ENCODE peak calls at places on chromosomes 12 and 14, in eight cellular contexts. L is RWPE2; D is fibroblast of mammary gland; R is uterus; A is mucosa of descending colon; P is GM12878; N is AG04450; M is naive thymus-derived CD4-positive, alpha-beta T cell. G is an unnamed sample.

GRCh38 chr14:56359245-56359644 is 220.4 kb upstream of the TMEM260 start:
- DNase-seq in L (no peak), D (no peak), R (no peak), A (no peak), P (no peak), N (no peak), M (no peak), G (no peak)

GRCh38 chr14:35992816-35993511 is 166.8 kb downstream of the BRMS1L start:
- DNase-seq in L (no peak), D (no peak), R (no peak), A (no peak), P (no peak), N (no peak), M (no peak), G (no peak)

GRCh38 chr14:91780452-91780851 is 48.6 kb upstream of the CATSPERB start:
- DNase-seq in L (no peak), D (no peak), R (no peak), A (no peak), P (no peak), N (no peak), M (no peak), G (peak)

GRCh38 chr12:43147893-43148292 is 404.1 kb downstream of the ADAMTS20 start:
- DNase-seq in L (no peak), D (peak), R (no peak), A (no peak), P (no peak), N (no peak), M (no peak), G (no peak)

GRCh38 chr12:6275609-6276246 is 34.8 kb upstream of the PLEKHG6 start:
- DNase-seq in L (no peak), D (no peak), R (no peak), A (peak), P (no peak), N (no peak), M (no peak), G (no peak)

GRCh38 chr14:85594217-85594616 is 64.3 kb downstream of the FLRT2 start:
- DNase-seq in L (no peak), D (no peak), R (no peak), A (no peak), P (no peak), N (no peak), M (no peak), G (no peak)

GRCh38 chr12:54140958-54141388 is 47.8 kb downstream of the SMUG1 start:
- DNase-seq in L (no peak), D (peak), R (peak), A (no peak), P (no peak), N (no peak), M (no peak), G (no peak)

GRCh38 chr14:64721391-64721791 is 17.2 kb downstream of the PLEKHG3 start:
- DNase-seq in L (peak), D (peak), R (peak), A (peak), P (no peak), N (no peak), M (no peak), G (peak)

GRCh38 chr14:73500360-73500759 is 9.6 kb downstream of the RIOX1 start:
- DNase-seq in L (no peak), D (no peak), R (no peak), A (no peak), P (no peak), N (no peak), M (no peak), G (no peak)

GRCh38 chr12:115023898-115024297 is 339.9 kb upstream of the TBX3 start:
- DNase-seq in L (no peak), D (no peak), R (no peak), A (no peak), P (no peak), N (no peak), M (no peak), G (no peak)

GRCh38 chr12:61357496-61357895 is 902.7 kb upstream of the USP15 start:
- DNase-seq in L (no peak), D (no peak), R (no peak), A (no peak), P (no peak), N (no peak), M (no peak), G (no peak)

GRCh38 chr14:104286496-104286895 is 148.1 kb downstream of the KIF26A start:
- DNase-seq in L (peak), D (no peak), R (no peak), A (peak), P (no peak), N (no peak), M (no peak), G (no peak)

GRCh38 chr12:111596985-111597730 is 2.0 kb downstream of the ATXN2 start:
- DNase-seq in L (no peak), D (peak), R (peak), A (peak), P (no peak), N (no peak), M (no peak), G (peak)

GRCh38 chr14:74528886-74529285 is 35.3 kb downstream of the ISCA2 start:
- DNase-seq in L (no peak), D (no peak), R (no peak), A (no peak), P (no peak), N (no peak), M (no peak), G (no peak)

GRCh38 chr12:111754671-111755070 is 12.1 kb upstream of the ALDH2 start:
- DNase-seq in L (no peak), D (no peak), R (no peak), A (no peak), P (no peak), N (no peak), M (no peak), G (no peak)

GRCh38 chr12:47739959-47740358 is 14.7 kb upstream of the ENDOU start:
- DNase-seq in L (peak), D (no peak), R (no peak), A (peak), P (no peak), N (no peak), M (no peak), G (peak)

GRCh38 chr12:17108877-17109520 is 503.0 kb upstream of the LMO3 start:
- DNase-seq in L (no peak), D (no peak), R (no peak), A (no peak), P (no peak), N (no peak), M (no peak), G (no peak)

GRCh38 chr12:6383572-6384498 is at the start of gene LTBR:
- DNase-seq in L (peak), D (peak), R (peak), A (peak), P (no peak), N (peak), M (no peak), G (peak)

GRCh38 chr14:59688224-59689170 is 111.9 kb upstream of the CCDC175 start:
- DNase-seq in L (no peak), D (peak), R (no peak), A (peak), P (no peak), N (peak), M (no peak), G (peak)

GRCh38 chr12:82968644-82969339 is 282.1 kb downstream of the TMTC2 start:
- DNase-seq in L (no peak), D (peak), R (no peak), A (no peak), P (no peak), N (no peak), M (no peak), G (no peak)

GRCh38 chr12:59708059-59708458 is 112.2 kb downstream of the SLC16A7 start:
- DNase-seq in L (no peak), D (peak), R (no peak), A (no peak), P (no peak), N (peak), M (no peak), G (no peak)

GRCh38 chr12:96908170-96908675 is 1.2 kb downstream of the NEDD1 start:
- DNase-seq in L (no peak), D (no peak), R (no peak), A (no peak), P (no peak), N (no peak), M (peak), G (no peak)

GRCh38 chr14:68654471-68654941 is 138.4 kb downstream of the ZFP36L1 start:
- DNase-seq in L (no peak), D (no peak), R (no peak), A (no peak), P (no peak), N (no peak), M (no peak), G (no peak)

GRCh38 chr12:115383668-115384067 is 699.7 kb upstream of the TBX3 start:
- DNase-seq in L (peak), D (peak), R (no peak), A (no peak), P (no peak), N (peak), M (no peak), G (no peak)

GRCh38 chr12:82721726-82722125 is 35.0 kb downstream of the TMTC2 start:
- DNase-seq in L (no peak), D (no peak), R (no peak), A (no peak), P (no peak), N (no peak), M (no peak), G (no peak)

GRCh38 chr12:93025145-93026103 is 96.3 kb upstream of the EEA1 start:
- DNase-seq in L (no peak), D (peak), R (no peak), A (no peak), P (peak), N (peak), M (no peak), G (peak)

GRCh38 chr14:102827716-102828115 is 50.5 kb downstream of the TRAF3 start:
- DNase-seq in L (no peak), D (no peak), R (no peak), A (no peak), P (no peak), N (no peak), M (no peak), G (no peak)

GRCh38 chr14:63276492-63277342 is 42.0 kb downstream of the GPHB5 start:
- DNase-seq in L (no peak), D (peak), R (no peak), A (no peak), P (no peak), N (peak), M (peak), G (peak)

GRCh38 chr12:53289891-53290290 is 5.5 kb upstream of the PFDN5 start:
- DNase-seq in L (no peak), D (peak), R (no peak), A (no peak), P (no peak), N (no peak), M (no peak), G (no peak)

GRCh38 chr14:81169711-81170103 is 51.1 kb downstream of the GTF2A1 start:
- DNase-seq in L (no peak), D (peak), R (peak), A (peak), P (no peak), N (no peak), M (no peak), G (peak)

GRCh38 chr12:138898-139534 is 72.4 kb downstream of the IQSEC3 start:
- DNase-seq in L (no peak), D (peak), R (peak), A (no peak), P (no peak), N (no peak), M (no peak), G (no peak)

GRCh38 chr12:120260607-120261006 is 4.9 kb downstream of the PXN start:
- DNase-seq in L (no peak), D (no peak), R (no peak), A (no peak), P (no peak), N (no peak), M (no peak), G (no peak)

GRCh38 chr12:120254809-120255208 is 10.7 kb downstream of the PXN start:
- DNase-seq in L (no peak), D (no peak), R (no peak), A (no peak), P (no peak), N (no peak), M (no peak), G (no peak)

GRCh38 chr12:120258323-120258896 is 7.1 kb downstream of the PXN start:
- DNase-seq in L (no peak), D (no peak), R (no peak), A (no peak), P (no peak), N (no peak), M (no peak), G (no peak)

GRCh38 chr12:120259418-120260202 is 5.9 kb downstream of the PXN start:
- DNase-seq in L (no peak), D (peak), R (peak), A (no peak), P (no peak), N (no peak), M (no peak), G (no peak)

DNA sequence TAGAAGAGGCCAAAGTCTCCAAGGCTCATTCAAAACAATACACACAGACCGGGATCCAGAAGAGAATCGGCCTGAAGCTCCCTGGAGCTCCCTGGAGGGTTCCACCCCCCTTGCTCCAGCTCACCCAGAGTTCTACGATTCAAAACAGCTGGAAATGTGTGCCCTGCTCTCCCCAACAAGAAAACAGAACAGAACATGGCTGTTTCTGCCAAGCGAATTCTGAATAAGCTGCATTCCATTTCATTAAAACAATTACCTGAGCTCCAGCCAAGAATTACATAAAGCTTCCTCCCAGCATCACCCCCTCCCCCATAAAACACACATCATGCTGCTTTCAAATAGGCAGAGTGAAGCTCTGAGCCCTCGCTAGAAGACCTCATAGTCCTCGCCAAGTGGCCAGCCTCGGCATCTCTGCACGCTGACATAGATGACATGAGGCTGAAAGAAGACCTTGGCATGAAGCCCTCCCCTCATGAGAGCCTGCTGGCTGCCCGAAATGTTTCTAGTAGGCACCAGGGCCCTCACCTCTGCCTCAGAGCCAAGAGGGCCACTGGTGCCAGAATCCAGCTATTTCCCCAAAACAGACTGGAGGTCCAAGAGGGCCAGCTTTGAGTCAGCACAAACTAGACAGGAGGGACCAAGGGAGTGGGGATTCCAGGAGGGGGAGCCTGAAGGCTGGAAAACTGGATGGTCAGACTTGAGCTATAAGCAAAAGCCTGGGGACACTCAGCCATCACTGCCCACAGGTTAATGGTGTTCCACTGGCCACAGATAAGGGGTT is 8.3 kb downstream of the PXN start:
- DNase-seq in L (peak), D (peak), R (peak), A (no peak), P (no peak), N (peak), M (no peak), G (no peak)
- H3K4me3 ChIP-seq in L (no peak), D (peak), R (no peak), A (no peak), P (no peak), N (peak), M (no peak), G (no peak)

DNA sequence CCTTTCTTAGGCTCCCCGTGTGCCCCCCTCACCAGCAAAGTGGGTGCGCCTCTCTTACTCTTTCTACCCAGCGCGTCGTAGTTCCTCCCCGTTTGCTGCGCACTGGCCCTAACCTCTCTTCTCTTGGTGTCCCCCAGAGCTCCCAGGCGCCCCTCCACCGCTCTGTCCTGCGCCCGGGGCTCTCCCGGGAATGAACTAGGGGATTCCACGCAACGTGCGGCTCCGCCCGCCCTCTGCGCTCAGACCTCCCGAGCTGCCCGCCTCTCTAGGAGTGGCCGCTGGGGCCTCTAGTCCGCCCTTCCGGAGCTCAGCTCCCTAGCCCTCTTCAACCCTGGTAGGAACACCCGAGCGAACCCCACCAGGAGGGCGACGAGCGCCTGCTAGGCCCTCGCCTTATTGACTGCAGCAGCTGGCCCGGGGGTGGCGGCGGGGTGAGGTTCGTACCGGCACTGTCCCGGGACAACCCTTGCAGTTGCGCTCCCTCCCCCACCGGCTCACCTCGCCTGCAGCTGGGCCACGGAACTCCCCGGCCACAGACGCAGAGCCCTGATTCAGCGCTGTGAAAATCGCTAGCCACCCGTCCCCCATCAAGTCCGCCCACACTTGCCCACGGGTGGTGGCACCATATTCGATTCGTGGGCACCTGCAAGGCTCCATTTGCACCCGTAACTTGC is 1.3 kb downstream of the TMEM233 start:
- DNase-seq in L (peak), D (no peak), R (no peak), A (no peak), P (no peak), N (no peak), M (no peak), G (no peak)
- H3K4me3 ChIP-seq in L (no peak), D (peak), R (peak), A (no peak), P (no peak), N (no peak), M (no peak), G (no peak)

GRCh38 chr12:120225852-120226640 is 25.1 kb upstream of the RPLP0 start:
- DNase-seq in L (no peak), D (no peak), R (no peak), A (peak), P (no peak), N (no peak), M (no peak), G (peak)

GRCh38 chr12:120223458-120224303 is 22.8 kb upstream of the RPLP0 start:
- DNase-seq in L (no peak), D (no peak), R (no peak), A (no peak), P (no peak), N (no peak), M (no peak), G (no peak)

GRCh38 chr12:120222288-120222832 is 21.4 kb upstream of the RPLP0 start:
- DNase-seq in L (no peak), D (no peak), R (no peak), A (no peak), P (no peak), N (no peak), M (no peak), G (no peak)

GRCh38 chr12:120225200-120225558 is 24.3 kb upstream of the RPLP0 start:
- DNase-seq in L (no peak), D (no peak), R (no peak), A (peak), P (no peak), N (no peak), M (no peak), G (peak)

DNA sequence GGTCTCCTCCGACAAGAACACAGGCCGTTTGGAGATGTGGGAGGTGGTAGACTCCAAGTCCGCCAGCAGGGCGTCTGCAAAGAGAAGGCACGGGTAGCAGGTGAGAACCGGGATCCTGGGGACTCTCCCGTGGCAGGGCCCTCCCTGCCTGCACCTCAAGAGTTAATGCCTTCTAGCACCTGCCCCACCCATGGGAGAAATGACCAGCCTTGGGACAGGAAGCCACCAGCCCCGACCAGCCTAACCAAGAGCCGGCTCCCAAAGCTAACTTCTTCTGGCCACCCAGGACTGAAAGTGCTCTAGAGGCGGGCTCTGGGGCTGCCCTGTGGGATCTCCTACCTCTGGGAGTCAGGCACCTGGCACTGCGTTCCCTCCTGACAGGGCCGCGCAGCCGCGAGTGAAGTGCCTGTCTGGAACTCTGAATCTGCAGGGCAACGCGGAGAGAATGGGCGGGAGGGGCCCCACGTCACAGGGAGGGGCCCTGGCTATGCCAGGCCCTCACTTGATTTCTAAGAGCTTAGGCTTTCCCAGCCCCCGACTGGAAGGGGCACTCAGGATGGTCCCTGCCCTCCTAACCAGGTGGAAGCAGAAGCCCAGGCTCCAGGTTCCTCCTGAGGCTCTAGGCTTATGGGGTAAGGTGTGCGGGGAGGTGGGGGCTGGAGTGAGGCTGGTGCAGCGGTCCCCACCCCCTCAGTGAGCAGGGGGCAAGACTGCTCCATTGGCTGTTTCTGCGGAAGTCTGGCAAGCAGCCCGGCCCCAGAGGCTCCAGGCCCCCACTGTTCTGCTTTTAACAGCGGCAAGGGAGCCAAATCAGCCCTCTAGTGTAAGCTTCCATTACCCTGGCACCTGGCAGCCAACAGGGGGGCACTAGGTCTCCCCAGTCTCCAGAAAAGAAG is 23.6 kb upstream of the RPLP0 start:
- DNase-seq in L (no peak), D (no peak), R (no peak), A (peak), P (no peak), N (no peak), M (no peak), G (peak)
- H3K4me3 ChIP-seq in L (no peak), D (no peak), R (no peak), A (peak), P (peak), N (no peak), M (no peak), G (peak)

DNA sequence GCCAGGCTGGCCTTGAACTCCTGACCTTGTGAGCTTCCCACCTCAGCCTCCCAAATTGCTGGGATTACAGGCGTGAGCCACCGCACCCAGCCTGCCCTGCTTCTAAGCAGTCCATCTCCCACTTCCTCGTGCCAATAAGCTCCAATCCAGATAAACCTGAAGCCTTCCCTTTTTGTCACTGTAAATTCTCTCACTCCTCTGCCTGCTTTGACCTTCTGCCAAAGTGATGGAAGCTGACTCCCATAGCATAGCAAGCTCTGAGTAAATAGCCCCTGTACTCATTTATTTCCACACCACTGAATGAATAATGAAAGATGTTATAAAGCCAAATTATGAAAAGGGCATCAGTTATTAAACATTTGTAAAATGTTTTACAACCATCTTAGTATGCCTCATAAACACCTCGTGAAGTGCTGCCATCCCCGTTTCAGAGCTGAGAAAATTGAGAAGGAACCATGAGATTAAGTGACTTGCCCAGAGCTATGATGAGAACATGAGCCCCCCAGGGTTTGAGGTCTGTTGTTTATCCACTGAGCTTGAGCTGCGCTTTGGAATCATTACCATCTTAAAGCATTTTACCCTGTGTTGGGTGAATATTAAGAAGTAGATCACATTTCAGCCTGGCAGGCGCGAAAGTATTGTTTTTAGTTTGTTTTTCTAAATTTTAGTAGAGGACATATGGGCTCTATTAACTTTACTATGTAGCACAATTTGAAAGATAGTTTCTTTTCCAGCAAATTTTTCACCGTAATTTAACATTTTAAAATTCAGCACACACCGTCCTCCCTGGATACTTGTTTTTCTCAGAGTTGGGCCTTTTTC is 30.3 kb downstream of the MANSC1 start:
- DNase-seq in L (no peak), D (peak), R (peak), A (no peak), P (no peak), N (no peak), M (no peak), G (peak)
- H3K4me3 ChIP-seq in L (no peak), D (no peak), R (no peak), A (no peak), P (no peak), N (no peak), M (no peak), G (no peak)

G was measured in small intestine.